ENCODE peak calls at places on chromosomes 12 and 14, in eight cellular contexts. One of them, this sample, is unnamed.
A peak's percentile ranks its signal among the peaks of the same experiment; 100 is the strongest.

GRCh38 chr14:29955087-29955486 is 27.4 kb upstream of the PRKD1 start:
- DNase-seq in K562: no peak
- DNase-seq in GM23248: peak; percentile 39
- DNase-seq in esophagus squamous epithelium: no peak
- DNase-seq in CD8-positive, alpha-beta memory T cell: no peak
- DNase-seq in aorta: no peak
- DNase-seq in testis: no peak
- DNase-seq in naive thymus-derived CD4-positive, alpha-beta T cell: no peak
- DNase-seq in this sample: no peak

GRCh38 chr14:91364524-91365270 is 52.9 kb downstream of the CCDC88C start:
- DNase-seq in aorta: peak; percentile 50
- DNase-seq in K562: no peak
- DNase-seq in esophagus squamous epithelium: no peak
- DNase-seq in GM23248: no peak
- DNase-seq in naive thymus-derived CD4-positive, alpha-beta T cell: no peak
- DNase-seq in testis: no peak
- DNase-seq in CD8-positive, alpha-beta memory T cell: no peak
- DNase-seq in this sample: no peak

GRCh38 chr12:51217133-51217967 is 512 bp downstream of the POU6F1 start:
- DNase-seq in CD8-positive, alpha-beta memory T cell: peak; percentile 49
- DNase-seq in testis: peak; percentile 52
- DNase-seq in K562: peak; percentile 85
- DNase-seq in GM23248: peak; percentile 64
- DNase-seq in naive thymus-derived CD4-positive, alpha-beta T cell: no peak
- DNase-seq in esophagus squamous epithelium: no peak
- DNase-seq in aorta: peak; percentile 86
- DNase-seq in this sample: no peak

GRCh38 chr14:76349993-76350392 is 25.9 kb upstream of the ESRRB start:
- DNase-seq in esophagus squamous epithelium: no peak
- DNase-seq in GM23248: no peak
- DNase-seq in aorta: no peak
- DNase-seq in K562: no peak
- DNase-seq in naive thymus-derived CD4-positive, alpha-beta T cell: no peak
- DNase-seq in CD8-positive, alpha-beta memory T cell: no peak
- DNase-seq in testis: no peak
- DNase-seq in this sample: no peak

GRCh38 chr12:22625671-22626251 is 790 bp downstream of the ETNK1 start:
- DNase-seq in naive thymus-derived CD4-positive, alpha-beta T cell: peak; percentile 19
- DNase-seq in testis: peak; percentile 67
- DNase-seq in K562: peak; percentile 59
- DNase-seq in GM23248: peak; percentile 59
- DNase-seq in esophagus squamous epithelium: no peak
- DNase-seq in aorta: no peak
- DNase-seq in CD8-positive, alpha-beta memory T cell: peak; percentile 32
- DNase-seq in this sample: no peak

GRCh38 chr12:21065845-21066244 is 65.1 kb upstream of the SLCO1B1 start:
- DNase-seq in aorta: no peak
- DNase-seq in GM23248: peak; percentile 2
- DNase-seq in testis: peak; percentile 18
- DNase-seq in K562: no peak
- DNase-seq in esophagus squamous epithelium: no peak
- DNase-seq in CD8-positive, alpha-beta memory T cell: no peak
- DNase-seq in naive thymus-derived CD4-positive, alpha-beta T cell: no peak
- DNase-seq in this sample: peak; percentile 11

GRCh38 chr12:93243689-93244513 is 133.8 kb upstream of the NUDT4 start:
- DNase-seq in K562: peak; percentile 34
- DNase-seq in aorta: no peak
- DNase-seq in GM23248: peak; percentile 84
- DNase-seq in esophagus squamous epithelium: no peak
- DNase-seq in naive thymus-derived CD4-positive, alpha-beta T cell: peak; percentile 51
- DNase-seq in CD8-positive, alpha-beta memory T cell: peak; percentile 28
- DNase-seq in testis: no peak
- DNase-seq in this sample: no peak

GRCh38 chr14:69281450-69282169 is 21.7 kb downstream of the GALNT16 start:
- DNase-seq in aorta: peak; percentile 13
- DNase-seq in naive thymus-derived CD4-positive, alpha-beta T cell: no peak
- DNase-seq in CD8-positive, alpha-beta memory T cell: no peak
- DNase-seq in testis: no peak
- DNase-seq in GM23248: peak; percentile 16
- DNase-seq in K562: no peak
- DNase-seq in esophagus squamous epithelium: no peak
- DNase-seq in this sample: no peak

GRCh38 chr14:57051633-57052032 is 217.1 kb downstream of the EXOC5 start:
- DNase-seq in aorta: no peak
- DNase-seq in GM23248: no peak
- DNase-seq in testis: no peak
- DNase-seq in CD8-positive, alpha-beta memory T cell: no peak
- DNase-seq in K562: no peak
- DNase-seq in naive thymus-derived CD4-positive, alpha-beta T cell: no peak
- DNase-seq in esophagus squamous epithelium: no peak
- DNase-seq in this sample: no peak

GRCh38 chr14:61269321-61270083 is 11.6 kb downstream of the TMEM30B start:
- DNase-seq in esophagus squamous epithelium: no peak
- DNase-seq in naive thymus-derived CD4-positive, alpha-beta T cell: peak; percentile 77
- DNase-seq in GM23248: peak; percentile 82
- DNase-seq in aorta: peak; percentile 85
- DNase-seq in testis: peak; percentile 92
- DNase-seq in K562: peak; percentile 44
- DNase-seq in CD8-positive, alpha-beta memory T cell: peak; percentile 71
- DNase-seq in this sample: no peak

GRCh38 chr12:66003951-66004350 is 126.6 kb downstream of the LLPH start:
- DNase-seq in naive thymus-derived CD4-positive, alpha-beta T cell: no peak
- DNase-seq in esophagus squamous epithelium: no peak
- DNase-seq in aorta: no peak
- DNase-seq in CD8-positive, alpha-beta memory T cell: no peak
- DNase-seq in testis: no peak
- DNase-seq in GM23248: no peak
- DNase-seq in K562: no peak
- DNase-seq in this sample: no peak

GRCh38 chr12:93622485-93622884 is 50.0 kb downstream of the SOCS2 start:
- DNase-seq in naive thymus-derived CD4-positive, alpha-beta T cell: no peak
- DNase-seq in esophagus squamous epithelium: no peak
- DNase-seq in K562: no peak
- DNase-seq in aorta: no peak
- DNase-seq in CD8-positive, alpha-beta memory T cell: no peak
- DNase-seq in testis: no peak
- DNase-seq in GM23248: peak; percentile 79
- DNase-seq in this sample: no peak

GRCh38 chr12:68119724-68120211 is 39.8 kb downstream of the IFNG start:
- DNase-seq in aorta: no peak
- DNase-seq in esophagus squamous epithelium: no peak
- DNase-seq in naive thymus-derived CD4-positive, alpha-beta T cell: no peak
- DNase-seq in testis: no peak
- DNase-seq in CD8-positive, alpha-beta memory T cell: no peak
- DNase-seq in K562: no peak
- DNase-seq in GM23248: no peak
- DNase-seq in this sample: no peak

GRCh38 chr14:105881021-105881930 is 354.9 kb downstream of the TMEM121 start:
- DNase-seq in GM23248: no peak
- DNase-seq in K562: no peak
- DNase-seq in esophagus squamous epithelium: no peak
- DNase-seq in testis: no peak
- DNase-seq in aorta: peak; percentile 60
- DNase-seq in naive thymus-derived CD4-positive, alpha-beta T cell: no peak
- DNase-seq in CD8-positive, alpha-beta memory T cell: no peak
- DNase-seq in this sample: no peak

GRCh38 chr14:54488318-54488645 is 498 bp downstream of the GMFB start:
- DNase-seq in testis: no peak
- DNase-seq in naive thymus-derived CD4-positive, alpha-beta T cell: no peak
- DNase-seq in K562: no peak
- DNase-seq in CD8-positive, alpha-beta memory T cell: no peak
- DNase-seq in aorta: no peak
- DNase-seq in GM23248: no peak
- DNase-seq in esophagus squamous epithelium: no peak
- DNase-seq in this sample: no peak

GRCh38 chr14:52349731-52350130 is 35.6 kb downstream of the PTGER2 start:
- DNase-seq in K562: no peak
- DNase-seq in CD8-positive, alpha-beta memory T cell: no peak
- DNase-seq in aorta: no peak
- DNase-seq in GM23248: no peak
- DNase-seq in naive thymus-derived CD4-positive, alpha-beta T cell: no peak
- DNase-seq in esophagus squamous epithelium: no peak
- DNase-seq in testis: no peak
- DNase-seq in this sample: no peak

GRCh38 chr12:121893901-121894540 is 5.4 kb downstream of the PSMD9 start:
- DNase-seq in GM23248: peak; percentile 85
- DNase-seq in esophagus squamous epithelium: no peak
- DNase-seq in CD8-positive, alpha-beta memory T cell: no peak
- DNase-seq in K562: no peak
- DNase-seq in aorta: no peak
- DNase-seq in naive thymus-derived CD4-positive, alpha-beta T cell: no peak
- DNase-seq in testis: no peak
- DNase-seq in this sample: no peak

GRCh38 chr14:98959410-98959809 is 312.6 kb downstream of the BCL11B start:
- DNase-seq in K562: no peak
- DNase-seq in aorta: no peak
- DNase-seq in GM23248: no peak
- DNase-seq in esophagus squamous epithelium: no peak
- DNase-seq in CD8-positive, alpha-beta memory T cell: no peak
- DNase-seq in testis: no peak
- DNase-seq in naive thymus-derived CD4-positive, alpha-beta T cell: no peak
- DNase-seq in this sample: no peak

GRCh38 chr14:31992051-31992450 is 85.1 kb upstream of the ARHGAP5 start:
- DNase-seq in aorta: no peak
- DNase-seq in K562: no peak
- DNase-seq in CD8-positive, alpha-beta memory T cell: no peak
- DNase-seq in esophagus squamous epithelium: no peak
- DNase-seq in testis: no peak
- DNase-seq in naive thymus-derived CD4-positive, alpha-beta T cell: no peak
- DNase-seq in GM23248: peak; percentile 85
- DNase-seq in this sample: no peak

GRCh38 chr12:116609715-116610114 is 50.5 kb downstream of the MAP1LC3B2 start:
- DNase-seq in K562: peak; percentile 55
- DNase-seq in naive thymus-derived CD4-positive, alpha-beta T cell: peak; percentile 30
- DNase-seq in esophagus squamous epithelium: no peak
- DNase-seq in GM23248: peak; percentile 24
- DNase-seq in testis: no peak
- DNase-seq in CD8-positive, alpha-beta memory T cell: peak; percentile 17
- DNase-seq in aorta: peak; percentile 51
- DNase-seq in this sample: no peak

GRCh38 chr12:95859344-95859816 is 628 bp downstream of the SNRPF start:
- DNase-seq in aorta: no peak
- DNase-seq in K562: peak; percentile 37
- DNase-seq in testis: no peak
- DNase-seq in GM23248: peak; percentile 67
- DNase-seq in esophagus squamous epithelium: no peak
- DNase-seq in naive thymus-derived CD4-positive, alpha-beta T cell: no peak
- DNase-seq in CD8-positive, alpha-beta memory T cell: no peak
- DNase-seq in this sample: no peak

GRCh38 chr14:59511916-59512530 is 27.7 kb downstream of the JKAMP start:
- DNase-seq in GM23248: peak; percentile 7
- DNase-seq in K562: peak; percentile 27
- DNase-seq in aorta: no peak
- DNase-seq in testis: no peak
- DNase-seq in CD8-positive, alpha-beta memory T cell: no peak
- DNase-seq in naive thymus-derived CD4-positive, alpha-beta T cell: no peak
- DNase-seq in esophagus squamous epithelium: no peak
- DNase-seq in this sample: peak; percentile 29
- H3K4me3 ChIP-seq in GM23248: no peak overlapping the region
- H3K4me3 ChIP-seq in K562: no peak overlapping the region
- H3K4me3 ChIP-seq in aorta: no peak overlapping the region
- H3K4me3 ChIP-seq in testis: no peak overlapping the region
- H3K4me3 ChIP-seq in CD8-positive, alpha-beta memory T cell: no peak overlapping the region
- H3K4me3 ChIP-seq in naive thymus-derived CD4-positive, alpha-beta T cell: no peak overlapping the region
- H3K4me3 ChIP-seq in esophagus squamous epithelium: no peak overlapping the region
- H3K4me3 ChIP-seq in this sample: no peak overlapping the region

GRCh38 chr12:8950702-8951478 is 1.4 kb upstream of the M6PR start:
- DNase-seq in CD8-positive, alpha-beta memory T cell: peak; percentile 50
- DNase-seq in naive thymus-derived CD4-positive, alpha-beta T cell: peak; percentile 59
- DNase-seq in testis: no peak
- DNase-seq in K562: no peak
- DNase-seq in esophagus squamous epithelium: no peak
- DNase-seq in GM23248: peak; percentile 26
- DNase-seq in aorta: no peak
- DNase-seq in this sample: no peak

GRCh38 chr12:8956073-8956472 is 6.6 kb upstream of the M6PR start:
- DNase-seq in testis: no peak
- DNase-seq in K562: no peak
- DNase-seq in naive thymus-derived CD4-positive, alpha-beta T cell: no peak
- DNase-seq in CD8-positive, alpha-beta memory T cell: no peak
- DNase-seq in esophagus squamous epithelium: no peak
- DNase-seq in GM23248: no peak
- DNase-seq in aorta: no peak
- DNase-seq in this sample: no peak

GRCh38 chr12:8951744-8952143 is 2.3 kb upstream of the M6PR start:
- DNase-seq in GM23248: no peak
- DNase-seq in testis: no peak
- DNase-seq in esophagus squamous epithelium: no peak
- DNase-seq in naive thymus-derived CD4-positive, alpha-beta T cell: no peak
- DNase-seq in aorta: no peak
- DNase-seq in K562: no peak
- DNase-seq in CD8-positive, alpha-beta memory T cell: peak; percentile 28
- DNase-seq in this sample: no peak

GRCh38 chr12:8956772-8957171 is 7.3 kb upstream of the M6PR start:
- DNase-seq in GM23248: no peak
- DNase-seq in naive thymus-derived CD4-positive, alpha-beta T cell: no peak
- DNase-seq in testis: no peak
- DNase-seq in aorta: no peak
- DNase-seq in CD8-positive, alpha-beta memory T cell: no peak
- DNase-seq in K562: no peak
- DNase-seq in esophagus squamous epithelium: no peak
- DNase-seq in this sample: no peak

GRCh38 chr12:8953773-8954402 is 4.4 kb upstream of the M6PR start:
- DNase-seq in aorta: no peak
- DNase-seq in esophagus squamous epithelium: no peak
- DNase-seq in testis: no peak
- DNase-seq in naive thymus-derived CD4-positive, alpha-beta T cell: peak; percentile 61
- DNase-seq in CD8-positive, alpha-beta memory T cell: peak; percentile 70
- DNase-seq in GM23248: no peak
- DNase-seq in K562: no peak
- DNase-seq in this sample: no peak
- H3K9me3 ChIP-seq in aorta: no peaks in the 10 kb centered on the region
- H3K9me3 ChIP-seq in esophagus squamous epithelium: no peaks in the 10 kb centered on the region
- H3K9me3 ChIP-seq in testis: no peaks in the 10 kb centered on the region
- H3K9me3 ChIP-seq in naive thymus-derived CD4-positive, alpha-beta T cell: peaks cover 4% of the 10 kb centered on the region
- H3K9me3 ChIP-seq in CD8-positive, alpha-beta memory T cell: no peaks in the 10 kb centered on the region
- H3K9me3 ChIP-seq in GM23248: no peaks in the 10 kb centered on the region
- H3K9me3 ChIP-seq in K562: no peaks in the 10 kb centered on the region
- H3K9me3 ChIP-seq in this sample: no peaks in the 10 kb centered on the region

DNA sequence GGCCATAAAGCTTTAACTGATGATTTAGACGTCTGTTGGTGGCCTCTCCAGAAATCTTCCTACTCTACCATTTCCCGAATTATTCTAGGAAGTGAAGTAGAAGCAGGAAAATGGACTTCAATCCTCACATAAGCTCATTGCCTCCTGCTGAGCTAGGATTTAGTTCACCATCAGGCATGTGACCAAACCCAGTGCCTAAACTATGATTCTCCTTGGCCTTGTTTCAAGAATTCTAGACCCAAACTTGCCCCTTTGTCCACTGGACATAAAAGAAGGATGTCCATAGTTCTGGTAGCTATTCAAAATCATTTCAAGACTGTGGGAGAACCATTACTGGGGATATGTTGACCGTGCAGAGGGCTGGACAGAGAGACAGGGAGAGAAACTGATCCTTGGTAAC is 105.8 kb downstream of the C12orf50 start:
- DNase-seq in K562: no peak
- DNase-seq in CD8-positive, alpha-beta memory T cell: no peak
- DNase-seq in GM23248: no peak
- DNase-seq in testis: no peak
- DNase-seq in esophagus squamous epithelium: no peak
- DNase-seq in naive thymus-derived CD4-positive, alpha-beta T cell: no peak
- DNase-seq in aorta: no peak
- DNase-seq in this sample: no peak
- H3K4me3 ChIP-seq in K562: no peak overlapping the region
- H3K4me3 ChIP-seq in CD8-positive, alpha-beta memory T cell: no peak overlapping the region
- H3K4me3 ChIP-seq in GM23248: no peak overlapping the region
- H3K4me3 ChIP-seq in testis: no peak overlapping the region
- H3K4me3 ChIP-seq in esophagus squamous epithelium: no peak overlapping the region
- H3K4me3 ChIP-seq in naive thymus-derived CD4-positive, alpha-beta T cell: no peak overlapping the region
- H3K4me3 ChIP-seq in aorta: no peak overlapping the region
- H3K4me3 ChIP-seq in this sample: no peak overlapping the region

GRCh38 chr12:133190176-133190575 is 8.9 kb downstream of the ZNF268 start:
- DNase-seq in naive thymus-derived CD4-positive, alpha-beta T cell: no peak
- DNase-seq in GM23248: no peak
- DNase-seq in testis: no peak
- DNase-seq in esophagus squamous epithelium: no peak
- DNase-seq in aorta: no peak
- DNase-seq in CD8-positive, alpha-beta memory T cell: no peak
- DNase-seq in K562: no peak
- DNase-seq in this sample: no peak
- H3K9me3 ChIP-seq in naive thymus-derived CD4-positive, alpha-beta T cell: peaks cover 97% of the 10 kb centered on the region
- H3K9me3 ChIP-seq in GM23248: peaks cover 6% of the 10 kb centered on the region
- H3K9me3 ChIP-seq in testis: no peaks in the 10 kb centered on the region
- H3K9me3 ChIP-seq in esophagus squamous epithelium: peaks cover 100% of the 10 kb centered on the region
- H3K9me3 ChIP-seq in aorta: peaks cover 42% of the 10 kb centered on the region
- H3K9me3 ChIP-seq in CD8-positive, alpha-beta memory T cell: peaks cover 63% of the 10 kb centered on the region
- H3K9me3 ChIP-seq in K562: peaks cover 24% of the 10 kb centered on the region
- H3K9me3 ChIP-seq in this sample: peaks cover 9% of the 10 kb centered on the region

This sample was measured in iPS DF 6.9.